ENCODE peak calls at places on chromosome 3, in four cellular contexts. I is GM23248; N is A549; X is CD4-positive, alpha-beta memory T cell. O is an unnamed sample.

GRCh38 chr3:108603689-108604088 is 14.2 kb downstream of the DZIP3 start:
- DNase-seq in X (peak; percentile 54), I (peak; percentile 24), N (no peak), O (no peak)

GRCh38 chr3:139457066-139457465 is 19.2 kb downstream of the RBP2 start:
- DNase-seq in N (no peak), X (no peak), I (no peak), O (no peak)

GRCh38 chr3:20111836-20112235 is 71.6 kb downstream of the KAT2B start:
- DNase-seq in X (no peak), N (peak; percentile 14), I (no peak), O (no peak)

GRCh38 chr3:63914312-63914711 is 2.1 kb upstream of the SCAANT1 start:
- DNase-seq in X (no peak), N (no peak), I (peak; percentile 69), O (no peak)

GRCh38 chr3:177523991-177524438 is 326.7 kb upstream of the TBL1XR1 start:
- DNase-seq in X (no peak), N (peak; percentile 54), I (no peak), O (no peak)

GRCh38 chr3:13161021-13161759 is 88.0 kb upstream of the IQSEC1 start:
- DNase-seq in X (no peak), I (no peak), N (no peak), O (no peak)

GRCh38 chr3:37904614-37905047 is 43.0 kb downstream of the CTDSPL start:
- DNase-seq in N (no peak), I (peak; percentile 79), X (no peak), O (no peak)

GRCh38 chr3:108031893-108032292 is 58.9 kb downstream of the CD47 start:
- DNase-seq in N (peak; percentile 43), X (no peak), I (peak; percentile 35), O (no peak)

GRCh38 chr3:64584193-64584592 is 103.6 kb downstream of the ADAMTS9 start:
- DNase-seq in N (no peak), I (no peak), X (no peak), O (no peak)

GRCh38 chr3:27553868-27554540 is 69.8 kb upstream of the SLC4A7 start:
- DNase-seq in N (peak; percentile 16), I (peak; percentile 64), X (no peak), O (no peak)

GRCh38 chr3:134850761-134851160 is 55.7 kb downstream of the EPHB1 start:
- DNase-seq in X (no peak), N (no peak), I (no peak), O (no peak)

GRCh38 chr3:54773251-54773650 is 154.6 kb downstream of the LRTM1 start:
- DNase-seq in N (no peak), I (no peak), X (no peak), O (no peak)

GRCh38 chr3:45165497-45166282 is 19.5 kb upstream of the CDCP1 start:
- DNase-seq in X (no peak), N (no peak), I (no peak), O (no peak)

GRCh38 chr3:148816427-148816826 is 11.2 kb upstream of the CPB1 start:
- DNase-seq in X (no peak), N (no peak), I (no peak), O (no peak)

GRCh38 chr3:193124861-193125260 is 116.2 kb upstream of the PLAAT1 start:
- DNase-seq in N (no peak), I (no peak), X (no peak), O (no peak)

GRCh38 chr3:118607915-118608820 is 426.5 kb downstream of the IGSF11 start:
- DNase-seq in X (no peak), I (no peak), N (no peak), O (no peak)

GRCh38 chr3:13086594-13086993 is 13.4 kb upstream of the IQSEC1 start:
- DNase-seq in N (no peak), I (no peak), X (no peak), O (no peak)

GRCh38 chr3:160331127-160331937 is 67.7 kb downstream of the IFT80 start:
- DNase-seq in X (no peak), I (peak; percentile 86), N (peak; percentile 69), O (no peak)

GRCh38 chr3:71062920-71063767 is 520.4 kb downstream of the FOXP1 start:
- DNase-seq in I (peak; percentile 67), N (no peak), X (peak; percentile 43), O (no peak)

GRCh38 chr3:4695846-4696245 is 202.7 kb downstream of the ITPR1 start:
- DNase-seq in N (no peak), X (no peak), I (no peak), O (no peak)

GRCh38 chr3:133821767-133822638 is 16.4 kb downstream of the SRPRB start:
- DNase-seq in N (no peak), I (peak; percentile 79), X (no peak), O (peak; percentile 83)

GRCh38 chr3:40191850-40192448 is 117.6 kb upstream of the EIF1B start:
- DNase-seq in X (peak; percentile 56), I (peak; percentile 55), N (peak; percentile 41), O (no peak)

GRCh38 chr3:127328391-127328790 is 40.5 kb upstream of the PRR20G start:
- DNase-seq in N (no peak), I (no peak), X (no peak), O (peak; percentile 0)

GRCh38 chr3:125024817-125025216 is 31.0 kb downstream of the HEG1 start:
- DNase-seq in N (no peak), I (no peak), X (no peak), O (no peak)

GRCh38 chr3:197730200-197730599 is 6.5 kb downstream of the RUBCN start:
- DNase-seq in I (peak; percentile 74), N (peak; percentile 53), X (peak; percentile 14), O (no peak)

GRCh38 chr3:13728487-13728886 is 151.4 kb downstream of the WNT7A start:
- DNase-seq in X (no peak), N (no peak), I (no peak), O (no peak)

GRCh38 chr3:107222927-107223326 is 154.3 kb upstream of the CCDC54 start:
- DNase-seq in I (peak; percentile 86), N (no peak), X (no peak), O (no peak)

GRCh38 chr3:194133661-194134230 is 2.2 kb upstream of the HES1 start:
- DNase-seq in N (peak; percentile 68), I (peak; percentile 83), X (no peak), O (no peak)

GRCh38 chr3:13042932-13043275 is 30.3 kb downstream of the IQSEC1 start:
- DNase-seq in N (no peak), I (no peak), X (no peak), O (no peak)

GRCh38 chr3:50805321-50805720 is 130.6 kb downstream of the DOCK3 start:
- DNase-seq in X (no peak), I (no peak), N (no peak), O (no peak)

GRCh38 chr3:187902041-187902471 is 156.8 kb upstream of the BCL6 start:
- DNase-seq in X (no peak), I (no peak), N (no peak), O (no peak)

GRCh38 chr3:143851331-143852017 is 3.2 kb upstream of the SLC9A9 start:
- DNase-seq in X (no peak), N (no peak), I (no peak), O (no peak)

GRCh38 chr3:46464326-46465195 is at the start of gene LTF:
- DNase-seq in X (no peak), N (no peak), I (no peak), O (peak; percentile 43)

GRCh38 chr3:119675188-119675874 is 1.9 kb downstream of the COX17 start:
- DNase-seq in N (no peak), I (no peak), X (no peak), O (no peak)

GRCh38 chr3:51621091-51621892 is 49.8 kb upstream of the TEX264 start:
- DNase-seq in I (peak; percentile 45), X (no peak), N (no peak), O (no peak)

GRCh38 chr3:50441818-50442217 is 61.6 kb downstream of the CACNA2D2 start:
- DNase-seq in N (no peak), X (no peak), I (no peak), O (no peak)

GRCh38 chr3:141979050-141979671 is 102.7 kb downstream of the ATP1B3 start:
- DNase-seq in N (peak; percentile 44), I (peak; percentile 89), X (no peak), O (no peak)

GRCh38 chr3:18544135-18544534 is 119.0 kb upstream of the SATB1 start:
- DNase-seq in N (no peak), I (no peak), X (no peak), O (no peak)

GRCh38 chr3:129933471-129933870 is 40.0 kb upstream of the TMCC1 start:
- DNase-seq in N (no peak), I (no peak), X (no peak), O (no peak)

GRCh38 chr3:129938140-129938930 is 36.2 kb upstream of the TRH start:
- DNase-seq in N (no peak), I (peak; percentile 20), X (no peak), O (no peak)

GRCh38 chr3:129934234-129935123 is 40.0 kb upstream of the TRH start:
- DNase-seq in X (peak; percentile 27), I (peak; percentile 44), N (peak; percentile 40), O (no peak)

GRCh38 chr3:129937717-129938116 is 36.8 kb upstream of the TRH start:
- DNase-seq in N (no peak), I (no peak), X (no peak), O (no peak)

DNA sequence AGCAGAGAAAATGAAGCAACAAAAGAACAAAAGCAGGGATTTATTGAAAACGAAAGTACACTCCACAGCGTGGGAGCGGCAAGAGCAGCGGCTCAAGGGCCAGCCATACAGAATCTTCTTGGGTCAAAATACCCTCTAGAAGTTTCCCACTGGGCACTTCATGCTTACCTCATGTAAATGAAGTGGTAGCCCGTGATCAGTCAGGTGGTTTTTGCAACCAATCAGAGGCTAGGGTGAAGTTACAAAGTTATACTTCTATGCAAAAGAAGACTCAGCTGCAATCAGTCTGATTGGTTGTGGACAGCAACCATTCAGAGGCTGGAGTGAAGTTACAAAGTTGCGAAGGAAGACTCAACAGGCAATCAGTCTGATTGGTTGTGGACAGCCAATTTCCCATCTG is 37.8 kb upstream of the TRH start:
- DNase-seq in N (peak; percentile 65), I (peak; percentile 72), X (peak; percentile 52), O (no peak)
- H3K4me3 ChIP-seq in N (peak overlapping the region; percentile 26), I (peak overlapping the region; percentile 64), X (peak overlapping the region; percentile 3), O (peak overlapping the region; percentile 34)

GRCh38 chr3:62122819-62123218 is 250.5 kb downstream of the FEZF2 start:
- DNase-seq in I (no peak), N (no peak), X (no peak), O (no peak)

GRCh38 chr3:62117903-62118548 is 255.3 kb downstream of the FEZF2 start:
- DNase-seq in I (no peak), X (no peak), N (no peak), O (no peak)

GRCh38 chr3:62119139-62119538 is 254.2 kb downstream of the FEZF2 start:
- DNase-seq in I (no peak), N (no peak), X (no peak), O (no peak)
- H3K27ac ChIP-seq in I (no peak overlapping the region), N (no peak overlapping the region), X (no peak overlapping the region), O (no peak overlapping the region)

GRCh38 chr3:69998759-69999158 is 774 bp upstream of the SAMMSON start:
- DNase-seq in X (no peak), I (no peak), N (no peak), O (no peak)
- H3K4me3 ChIP-seq in X (no peak overlapping the region), I (peak overlapping the region; percentile 4), N (peak overlapping the region; percentile 25), O (peak overlapping the region; percentile 34)

GRCh38 chr3:178538065-178538464 is 1.8 kb downstream of the KCNMB2 start:
- DNase-seq in I (no peak), X (no peak), N (no peak), O (no peak)
- H3K27ac ChIP-seq in I (no peak overlapping the region), X (no peak overlapping the region), N (no peak overlapping the region), O (no peak overlapping the region)

GRCh38 chr3:53158700-53159414 is 2.2 kb upstream of the PRKCD start:
- DNase-seq in N (no peak), X (no peak), I (no peak), O (no peak)
- H3K4me3 ChIP-seq in N (no peak overlapping the region), X (no peak overlapping the region), I (no peak overlapping the region), O (no peak overlapping the region)

O was measured in vagina.